ENCODE peak calls at places on chromosomes 4 and X, in four cellular contexts. S is iris pigment epithelial cell, A is heart right ventricle, K is Ammon's horn. L is an unnamed sample.
A peak's percentile ranks its signal among the peaks of the same experiment; 100 is the strongest.

GRCh38 chr4:168408620-168409019 is 71.7 kb downstream of the DDX60L start:
- DNase-seq in S (peak; percentile 93), A (peak; percentile 60), K (peak; percentile 9), L (no peak)

GRCh38 chr4:41832961-41833360 is 84.4 kb upstream of the PHOX2B start:
- DNase-seq in K (no peak), S (no peak), A (no peak), L (no peak)

GRCh38 chr4:19030048-19030447 is 1008.5 kb upstream of the LCORL start:
- DNase-seq in S (peak; percentile 38), A (no peak), K (no peak), L (no peak)

GRCh38 chr4:138981930-138982390 is 33.6 kb upstream of the NOCT start:
- DNase-seq in A (peak; percentile 48), S (peak; percentile 93), K (peak; percentile 64), L (no peak)

GRCh38 chr4:3257691-3258482 is 8.9 kb downstream of the MSANTD1 start:
- DNase-seq in A (peak; percentile 1), K (no peak), S (peak; percentile 55), L (no peak)

GRCh38 chr4:52618795-52619590 is 40.1 kb downstream of the USP46 start:
- DNase-seq in K (no peak), S (no peak), A (no peak), L (no peak)

GRCh38 chr4:61385302-61385701 is 185.2 kb downstream of the ADGRL3 start:
- DNase-seq in K (no peak), A (no peak), S (no peak), L (no peak)

GRCh38 chr4:104064650-104065577 is 345.1 kb upstream of the TACR3 start:
- DNase-seq in S (peak; percentile 29), A (peak; percentile 20), K (peak; percentile 90), L (no peak)

GRCh38 chrX:53088136-53088974 is 5.6 kb upstream of the KANTR start:
- DNase-seq in S (peak; percentile 87), K (peak; percentile 81), A (peak; percentile 77), L (peak; percentile 8)